ENCODE peak calls at places on chromosomes 7 and 10, in four cellular contexts. U is brain microvascular endothelial cell, V is SK-N-SH, M is transverse colon. A is an unnamed sample.

GRCh38 chr10:79359816-79360498 is 12.7 kb downstream of the PPIF start:
- DNase-seq in U (no peak), M (no peak), V (no peak), A (no peak)

GRCh38 chr10:76117949-76118348 is 686.5 kb downstream of the LRMDA start:
- DNase-seq in V (no peak), M (no peak), U (peak; percentile 27), A (no peak)

GRCh38 chr7:24741691-24742639 is 15.3 kb downstream of the GSDME start:
- DNase-seq in U (peak; percentile 47), M (no peak), V (no peak), A (no peak)

GRCh38 chr7:544528-545221 is 25.0 kb upstream of the PDGFA start:
- DNase-seq in U (no peak), V (no peak), M (no peak), A (no peak)

GRCh38 chr10:98489561-98490481 is 43.1 kb upstream of the HPS1 start:
- DNase-seq in V (no peak), M (no peak), U (no peak), A (no peak)

GRCh38 chr7:111789880-111790279 is 227.6 kb upstream of the IMMP2L start:
- DNase-seq in M (no peak), V (no peak), U (no peak), A (no peak)

GRCh38 chr10:28853195-28853594 is 175.9 kb downstream of the BAMBI start:
- DNase-seq in M (no peak), U (no peak), V (no peak), A (no peak)

GRCh38 chr7:91140982-91141381 is 123.3 kb upstream of the FZD1 start:
- DNase-seq in U (no peak), M (no peak), V (no peak), A (no peak)

GRCh38 chr7:90648107-90648506 is 52.0 kb downstream of the CDK14 start:
- DNase-seq in U (no peak), V (no peak), M (no peak), A (no peak)

GRCh38 chr10:33749042-33749441 is 414.6 kb upstream of the NRP1 start:
- DNase-seq in U (no peak), M (no peak), V (no peak), A (no peak)

GRCh38 chr10:62230344-62231138 is 38.1 kb downstream of the RTKN2 start:
- DNase-seq in V (no peak), M (no peak), U (peak; percentile 47), A (no peak)

GRCh38 chr10:49139866-49140195 is 6.0 kb upstream of the FAM170B start:
- DNase-seq in V (no peak), U (peak; percentile 96), M (no peak), A (no peak)

GRCh38 chr10:70596860-70597809 is 5.4 kb downstream of the PRF1 start:
- DNase-seq in U (no peak), M (no peak), V (peak; percentile 62), A (peak; percentile 23)

GRCh38 chr10:118712930-118713634 is 41.7 kb downstream of the CACUL1 start:
- DNase-seq in U (no peak), M (no peak), V (peak; percentile 36), A (no peak)

GRCh38 chr10:74056081-74056818 is 58.3 kb downstream of the VCL start:
- DNase-seq in U (peak; percentile 72), V (no peak), M (no peak), A (no peak)

GRCh38 chr10:12617205-12618175 is 268.1 kb downstream of the CAMK1D start:
- DNase-seq in V (no peak), M (no peak), U (no peak), A (no peak)

GRCh38 chr7:69204936-69205335 is 393.3 kb upstream of the AUTS2 start:
- DNase-seq in V (no peak), M (no peak), U (no peak), A (no peak)

GRCh38 chr10:99895867-99896266 is 113.4 kb downstream of the ABCC2 start:
- DNase-seq in V (no peak), M (no peak), U (no peak), A (no peak)

GRCh38 chr10:91799580-91799975 is 1.4 kb downstream of the TNKS2 start:
- DNase-seq in M (no peak), U (no peak), V (no peak), A (no peak)

GRCh38 chr7:18828333-18829100 is 288.9 kb downstream of the TWIST1 start:
- DNase-seq in M (no peak), V (no peak), U (no peak), A (no peak)

GRCh38 chr7:31094271-31094670 is 42.2 kb downstream of the ADCYAP1R1 start:
- DNase-seq in V (no peak), U (no peak), M (no peak), A (no peak)

GRCh38 chr10:12588091-12588850 is 238.9 kb downstream of the CAMK1D start:
- DNase-seq in M (peak; percentile 24), V (no peak), U (no peak), A (no peak)

GRCh38 chr10:123651421-123652047 is 14.6 kb upstream of the GPR26 start:
- DNase-seq in V (no peak), U (no peak), M (no peak), A (no peak)

GRCh38 chr7:4849390-4849789 is 12.4 kb downstream of the PAPOLB start:
- DNase-seq in U (peak; percentile 60), V (peak; percentile 81), M (no peak), A (no peak)

GRCh38 chr7:1534330-1535099 is 4.0 kb downstream of the MAFK start:
- DNase-seq in V (no peak), M (peak; percentile 12), U (no peak), A (no peak)

GRCh38 chr7:101108330-101108857 is 18.5 kb upstream of the SERPINE1 start:
- DNase-seq in U (no peak), V (no peak), M (no peak), A (peak; percentile 39)

GRCh38 chr10:8590518-8590917 is 536.0 kb downstream of the GATA3 start:
- DNase-seq in V (no peak), M (no peak), U (no peak), A (no peak)

GRCh38 chr10:22427890-22428571 is 82.7 kb downstream of the SPAG6 start:
- DNase-seq in V (peak; percentile 72), U (peak; percentile 55), M (no peak), A (no peak)

GRCh38 chr7:137953692-137954470 is 48.0 kb downstream of the CREB3L2 start:
- DNase-seq in U (peak; percentile 82), M (peak; percentile 43), V (no peak), A (no peak)

GRCh38 chr10:80518143-80518806 is 19.4 kb upstream of the SH2D4B start:
- DNase-seq in V (no peak), M (no peak), U (no peak), A (no peak)

GRCh38 chr10:58477902-58478301 is 34.8 kb upstream of the BICC1 start:
- DNase-seq in U (no peak), V (no peak), M (no peak), A (no peak)

GRCh38 chr7:5295039-5296014 is 12.6 kb downstream of the SLC29A4 start:
- DNase-seq in V (no peak), U (no peak), M (no peak), A (no peak)

GRCh38 chr7:50771120-50772002 is 11.3 kb downstream of the GRB10 start:
- DNase-seq in U (no peak), M (no peak), V (no peak), A (no peak)

GRCh38 chr7:90760892-90761291 is 164.8 kb downstream of the CDK14 start:
- DNase-seq in U (no peak), V (peak; percentile 32), M (no peak), A (no peak)

GRCh38 chr7:110010379-110010778 is 1080.5 kb upstream of the LRRN3 start:
- DNase-seq in V (no peak), M (no peak), U (no peak), A (no peak)

GRCh38 chr10:24891823-24892222 is 60.6 kb downstream of the PRTFDC1 start:
- DNase-seq in U (peak; percentile 75), V (peak; percentile 17), M (no peak), A (no peak)

GRCh38 chr10:73413108-73413527 is 740 bp downstream of the ANXA7 start:
- DNase-seq in U (peak; percentile 32), V (peak; percentile 48), M (peak; percentile 67), A (no peak)

GRCh38 chr10:110365356-110366143 is 60.8 kb upstream of the SMNDC1 start:
- DNase-seq in U (no peak), M (no peak), V (no peak), A (no peak)

GRCh38 chr7:28472332-28472731 is 60.0 kb downstream of the CREB5 start:
- DNase-seq in V (no peak), U (no peak), M (no peak), A (no peak)
- TF ChIP-seq CTCF in V (no peak), U (no peak), M (no peak), A (no peak)

DNA sequence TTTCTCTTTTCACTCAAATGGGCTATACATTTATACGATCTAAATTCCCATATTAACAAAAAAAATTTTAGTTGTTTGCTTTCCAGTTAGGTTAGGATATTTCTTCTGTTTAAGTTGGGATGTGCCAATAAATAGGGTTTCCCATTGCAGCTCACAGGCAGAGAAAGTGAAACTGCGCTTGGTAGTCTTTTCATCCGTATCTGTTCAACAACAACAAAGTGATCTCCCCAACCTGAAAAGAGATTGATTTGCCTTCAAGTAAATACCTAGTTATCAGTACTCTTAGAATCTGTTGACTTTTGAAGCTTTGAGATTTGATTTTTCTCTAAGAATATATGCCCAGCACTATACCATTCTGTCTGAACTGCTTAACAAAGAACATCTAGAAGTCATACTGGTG is 143.4 kb downstream of the DYNC1I1 start:
- DNase-seq in M (no peak), V (no peak), U (no peak), A (no peak)
- H3K4me3 ChIP-seq in M (no peak overlapping the region), V (no peak overlapping the region), U (no peak overlapping the region), A (no peak overlapping the region)

DNA sequence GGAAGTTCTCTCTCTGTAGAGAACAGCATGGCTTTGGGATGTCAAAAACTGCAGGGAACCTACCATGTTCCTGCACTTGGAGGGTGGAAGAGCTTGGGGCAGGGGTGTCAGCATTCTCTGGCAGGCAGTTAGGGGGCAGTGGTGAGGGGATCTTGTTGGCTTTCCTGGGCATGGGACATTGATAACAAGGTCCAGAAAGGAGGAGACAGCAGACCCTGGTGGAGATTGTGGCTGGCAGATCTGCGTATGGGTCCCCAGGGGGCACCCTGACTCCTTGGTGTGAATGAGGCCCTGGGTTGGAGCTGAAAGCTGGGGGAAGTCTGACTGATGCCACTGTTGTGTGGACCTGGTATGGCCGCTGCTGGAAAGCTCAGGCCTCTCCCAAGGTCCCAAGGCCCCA is 22.9 kb upstream of the CAMK2B start:
- DNase-seq in U (peak; percentile 49), V (peak; percentile 44), M (no peak), A (no peak)
- TF ChIP-seq CTCF in U (peak; percentile 83), V (peak; percentile 61), M (no peak), A (no peak)

GRCh38 chr7:74252893-74253292 is 1.3 kb downstream of the RFC2 start:
- DNase-seq in U (no peak), V (no peak), M (peak; percentile 53), A (no peak)
- H3K4me3 ChIP-seq in U (no peak overlapping the region), V (no peak overlapping the region), M (no peak overlapping the region), A (no peak overlapping the region)

DNA sequence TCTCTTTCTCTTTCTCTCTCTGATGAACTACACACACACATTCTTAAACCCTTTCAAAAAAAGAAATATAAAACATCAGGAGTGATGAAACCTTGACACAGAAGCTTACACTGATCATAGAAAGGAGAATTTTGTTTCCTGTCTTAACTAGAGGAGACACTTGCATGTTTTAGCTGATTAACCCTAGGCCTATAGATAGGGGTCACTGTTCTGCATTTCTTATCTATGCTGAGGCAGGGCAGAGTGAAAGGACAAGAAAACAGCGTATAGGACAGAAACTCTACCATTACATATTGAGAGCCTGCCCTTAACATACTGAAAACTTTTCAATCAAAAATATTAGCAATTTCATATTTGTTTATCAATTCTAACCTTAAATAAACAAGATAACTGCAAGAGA is 680.6 kb upstream of the MBL2 start:
- DNase-seq in U (no peak), M (no peak), V (peak; percentile 10), A (no peak)
- TF ChIP-seq CTCF in U (no peak), M (no peak), V (peak; percentile 19), A (no peak)